ENCODE peak calls at places on chromosomes 3 and 15, in six cellular contexts. J is HL-60, H is SK-N-SH, A is GM12878, D is H1, B is HepG2. F is an unnamed sample.

GRCh38 chr3:188760408-188760807 is 411.4 kb upstream of the TPRG1 start:
- DNase-seq in A (no peak), H (no peak), J (no peak), B (no peak), D (no peak), F (no peak)

GRCh38 chr15:83380026-83380425 is 67.1 kb upstream of the SH3GL3 start:
- DNase-seq in B (no peak), H (no peak), A (no peak), D (no peak), J (no peak), F (no peak)

GRCh38 chr3:171374260-171374659 is 85.9 kb downstream of the TNIK start:
- DNase-seq in B (no peak), A (no peak), D (no peak), H (no peak), J (no peak), F (no peak)

GRCh38 chr15:63069616-63069952 is 27.0 kb downstream of the TPM1 start:
- DNase-seq in A (no peak), H (no peak), D (no peak), J (no peak), B (no peak), F (no peak)

GRCh38 chr15:93019091-93019490 is 69.9 kb downstream of the RGMA start:
- DNase-seq in B (no peak), H (no peak), J (no peak), A (no peak), D (no peak), F (no peak)

GRCh38 chr15:96294766-96295165 is 35.7 kb upstream of the NR2F2 start:
- DNase-seq in B (no peak), J (no peak), A (no peak), D (no peak), H (no peak), F (no peak)

GRCh38 chr3:172726370-172726769 is 15.5 kb upstream of the NCEH1 start:
- DNase-seq in J (peak), H (no peak), D (no peak), B (no peak), A (no peak), F (no peak)

GRCh38 chr15:32990071-32990470 is 204.4 kb downstream of the FMN1 start:
- DNase-seq in D (no peak), A (no peak), H (no peak), J (no peak), B (no peak), F (no peak)

GRCh38 chr15:91924842-91925495 is 71.5 kb downstream of the SLCO3A1 start:
- DNase-seq in D (no peak), B (no peak), H (no peak), J (no peak), A (no peak), F (no peak)

GRCh38 chr3:132286035-132286434 is 31.2 kb upstream of the ACP3 start:
- DNase-seq in D (no peak), H (no peak), B (no peak), J (no peak), A (no peak), F (no peak)

GRCh38 chr3:99883138-99883461 is 65.4 kb downstream of the CMSS1 start:
- DNase-seq in J (no peak), A (no peak), H (no peak), B (no peak), D (no peak), F (no peak)

GRCh38 chr3:1172642-1173041 is 79.8 kb downstream of the CNTN6 start:
- DNase-seq in B (no peak), H (no peak), A (no peak), D (no peak), J (no peak), F (no peak)

GRCh38 chr3:133115178-133115577 is 77.0 kb downstream of the TMEM108 start:
- DNase-seq in B (no peak), H (no peak), D (no peak), A (no peak), J (no peak), F (no peak)

GRCh38 chr15:50378776-50379175 is 23.8 kb upstream of the GABPB1 start:
- DNase-seq in H (no peak), A (no peak), D (no peak), B (no peak), J (no peak), F (no peak)

GRCh38 chr15:97037080-97037479 is 706.6 kb downstream of the NR2F2 start:
- DNase-seq in B (no peak), H (no peak), D (no peak), A (no peak), J (no peak), F (no peak)

GRCh38 chr15:52683585-52683984 is 4.4 kb upstream of the ATOSA start:
- DNase-seq in D (no peak), H (no peak), B (no peak), J (peak), A (peak), F (no peak)

GRCh38 chr3:40299721-40300335 is 9.7 kb upstream of the EIF1B start:
- DNase-seq in A (no peak), B (no peak), D (no peak), H (no peak), J (peak), F (peak)

GRCh38 chr3:150384517-150385212 is 23.4 kb upstream of the TSC22D2 start:
- DNase-seq in J (peak), D (no peak), A (peak), H (no peak), B (peak), F (peak)

GRCh38 chr15:39553947-39554731 is 26.7 kb upstream of the THBS1 start:
- DNase-seq in J (no peak), A (peak), D (no peak), H (no peak), B (no peak), F (no peak)

GRCh38 chr3:160951677-160952487 is 153.3 kb downstream of the B3GALNT1 start:
- DNase-seq in D (no peak), B (no peak), J (no peak), A (no peak), H (no peak), F (no peak)

GRCh38 chr15:67105065-67105951 is 39.9 kb downstream of the SMAD3 start:
- DNase-seq in D (no peak), H (no peak), B (peak), A (no peak), J (no peak), F (no peak)

GRCh38 chr3:81650187-81650586 is 111.3 kb downstream of the GBE1 start:
- DNase-seq in H (no peak), A (no peak), J (no peak), B (no peak), D (no peak), F (no peak)

GRCh38 chr3:152474585-152474984 is 205.9 kb downstream of the MBNL1 start:
- DNase-seq in J (peak), D (no peak), B (peak), A (peak), H (peak), F (no peak)

GRCh38 chr15:60973637-60974415 is 255.3 kb downstream of the RORA start:
- DNase-seq in D (no peak), A (no peak), J (no peak), H (no peak), B (no peak), F (no peak)

GRCh38 chr15:80061581-80061980 is 2.1 kb downstream of the ZFAND6 start:
- DNase-seq in D (no peak), B (peak), A (no peak), J (no peak), H (no peak), F (no peak)

GRCh38 chr3:73784647-73785420 is 160.1 kb upstream of the PDZRN3 start:
- DNase-seq in J (no peak), D (no peak), B (no peak), A (no peak), H (peak), F (no peak)

GRCh38 chr3:129793356-129793755 is 100.2 kb downstream of the TMCC1 start:
- DNase-seq in B (peak), J (peak), D (no peak), A (no peak), H (no peak), F (no peak)

GRCh38 chr3:189308594-189308993 is 136.8 kb downstream of the TPRG1 start:
- DNase-seq in J (no peak), H (no peak), D (no peak), A (no peak), B (no peak), F (no peak)

GRCh38 chr3:170692720-170693119 is 106.8 kb upstream of the SLC7A14 start:
- DNase-seq in B (no peak), J (no peak), D (no peak), H (no peak), A (no peak), F (no peak)

GRCh38 chr3:126557415-126557745 is 1.4 kb downstream of the C3orf22 start:
- DNase-seq in A (no peak), H (peak), J (no peak), D (no peak), B (no peak), F (no peak)
- TF ChIP-seq GABPA in A (no peak), H (no peak), J (no peak), D (no peak), B (no peak), F (no peak)

GRCh38 chr3:72573051-72573450 is 275.2 kb downstream of the SHQ1 start:
- DNase-seq in H (no peak), D (no peak), A (no peak), J (no peak), B (peak), F (no peak)

GRCh38 chr3:72571638-72572114 is 276.6 kb downstream of the SHQ1 start:
- DNase-seq in B (peak), A (no peak), J (no peak), H (no peak), D (no peak), F (no peak)

GRCh38 chr3:72569754-72570440 is 278.3 kb downstream of the SHQ1 start:
- DNase-seq in H (peak), J (no peak), D (no peak), B (no peak), A (no peak), F (no peak)

GRCh38 chr3:72572489-72573007 is 275.7 kb downstream of the SHQ1 start:
- DNase-seq in A (no peak), D (no peak), H (no peak), B (no peak), J (no peak), F (no peak)

GRCh38 chr3:72571052-72571451 is 277.2 kb downstream of the SHQ1 start:
- DNase-seq in D (no peak), A (no peak), H (no peak), J (no peak), B (peak), F (no peak)
- TF ChIP-seq GABPA in D (no peak), A (no peak), H (no peak), J (no peak), B (no peak), F (no peak)

GRCh38 chr15:78384651-78385050 is 44.5 kb downstream of the CRABP1 start:
- DNase-seq in J (no peak), A (no peak), D (no peak), B (no peak), H (no peak), F (no peak)

GRCh38 chr15:78387678-78388077 is 47.5 kb downstream of the CRABP1 start:
- DNase-seq in J (no peak), B (no peak), H (no peak), D (no peak), A (no peak), F (no peak)

DNA sequence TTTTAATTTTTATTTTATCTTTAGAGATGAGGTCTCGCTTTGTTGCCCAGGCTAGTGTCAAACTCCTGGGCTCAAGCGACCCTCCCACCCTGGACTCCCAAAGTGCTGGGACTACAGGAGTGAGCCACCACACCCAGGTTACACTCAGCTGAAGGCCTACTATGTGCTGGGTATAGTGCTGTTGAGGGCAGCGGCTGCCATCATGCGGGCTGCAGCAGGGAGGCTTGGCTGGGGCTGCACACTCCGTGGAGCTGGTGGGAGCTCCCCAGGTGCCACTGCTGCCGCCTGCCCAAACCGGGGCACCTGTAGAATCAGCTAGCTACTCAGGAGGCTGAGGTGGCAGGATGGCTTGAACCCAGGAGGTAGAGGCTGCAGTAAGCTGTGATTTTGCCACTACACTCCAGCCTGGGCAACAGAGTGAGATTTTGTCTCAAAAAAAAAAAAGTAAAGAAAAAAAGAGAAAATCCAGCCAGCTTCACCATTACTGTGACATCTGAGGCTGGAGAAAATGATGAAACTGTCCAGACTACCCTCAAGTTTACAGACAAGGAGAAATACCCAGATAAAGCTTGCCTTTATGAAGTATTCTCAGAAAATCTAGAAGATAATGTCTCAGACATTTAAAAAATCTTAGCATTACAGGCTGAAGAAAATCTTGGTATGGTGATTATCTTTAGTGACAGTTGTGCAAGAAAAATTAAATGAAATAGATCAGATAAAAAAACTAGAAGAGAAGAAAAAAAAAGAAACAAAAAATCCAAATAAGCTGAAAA is 42.1 kb downstream of the CRABP1 start:
- DNase-seq in J (no peak), B (no peak), H (no peak), D (no peak), A (no peak), F (no peak)
- TF ChIP-seq GABPA in J (no peak), B (no peak), H (no peak), D (no peak), A (no peak), F (no peak)

DNA sequence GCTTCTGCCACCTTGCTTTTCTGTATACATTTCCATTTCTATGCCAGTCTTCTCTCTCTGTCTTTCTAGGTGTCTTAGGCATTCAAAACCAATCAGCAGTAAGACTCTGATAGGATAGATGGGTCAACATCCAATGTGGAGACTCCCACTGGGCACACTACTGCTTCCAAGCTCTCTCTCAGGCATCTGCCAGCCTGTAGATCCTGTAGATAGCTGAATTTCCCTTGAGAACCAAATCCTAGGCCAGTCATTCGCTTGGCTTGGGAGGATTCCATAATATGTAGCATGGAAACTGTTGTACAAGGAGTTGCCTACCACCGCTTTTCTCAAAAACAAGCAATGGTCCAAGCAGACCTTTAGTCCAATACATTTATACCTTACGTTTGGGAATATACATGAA is 262.8 kb upstream of the RARB start:
- DNase-seq in A (no peak), B (no peak), D (no peak), J (no peak), H (no peak), F (no peak)
- TF ChIP-seq GABPA in A (no peak), B (no peak), D (no peak), J (no peak), H (no peak), F (no peak)

GRCh38 chr15:85318048-85318731 is 62.2 kb upstream of the AKAP13 start:
- DNase-seq in J (no peak), D (no peak), H (no peak), A (peak), B (no peak), F (no peak)
- TF ChIP-seq GABPA in J (no peak), D (no peak), H (no peak), A (peak), B (no peak), F (no peak)

F was measured in K562.